ENCODE peak calls at places on chromosomes 1 and 21, in six cellular contexts. H is iPS DF 19.7; Z is activated CD4-positive, alpha-beta T cell treated with anti-CD3 and anti-CD28 coated beads for 36 hours; D is GM04504; I is HS-27A; Q is upper lobe of right lung. K is an unnamed sample.

GRCh38 chr1:224380003-224380402 is 23.3 kb downstream of the CNIH4 start:
- DNase-seq in H (no peak), Z (peak), D (no peak), I (no peak), Q (no peak), K (peak)

GRCh38 chr1:101526813-101527212 is 290.0 kb downstream of the S1PR1 start:
- DNase-seq in H (no peak), Z (no peak), D (no peak), I (no peak), Q (no peak), K (no peak)

GRCh38 chr1:169266133-169266532 is 101.5 kb downstream of the NME7 start:
- DNase-seq in H (no peak), Z (no peak), D (no peak), I (no peak), Q (no peak), K (no peak)

GRCh38 chr1:42936309-42937078 is 22.2 kb downstream of the SLC2A1 start:
- DNase-seq in H (no peak), Z (peak), D (peak), I (peak), Q (peak), K (peak)

GRCh38 chr21:33642896-33643657 is 776 bp downstream of the ITSN1 start:
- DNase-seq in H (no peak), Z (peak), D (no peak), I (no peak), Q (peak), K (no peak)

GRCh38 chr1:51969038-51969705 is 21.3 kb downstream of the RAB3B start:
- DNase-seq in H (no peak), Z (no peak), D (peak), I (peak), Q (no peak), K (no peak)

GRCh38 chr1:205249651-205250050 is 21.9 kb downstream of the TMCC2 start:
- DNase-seq in H (no peak), Z (no peak), D (no peak), I (no peak), Q (no peak), K (no peak)

GRCh38 chr1:180932373-180932772 is 19.7 kb downstream of the KIAA1614 start:
- DNase-seq in H (no peak), Z (no peak), D (no peak), I (no peak), Q (no peak), K (no peak)

GRCh38 chr1:230715510-230715909 is 1.6 kb upstream of the AGT start:
- DNase-seq in H (no peak), Z (no peak), D (no peak), I (no peak), Q (no peak), K (no peak)

GRCh38 chr1:10943991-10944730 is 68.3 kb upstream of the TARDBP start:
- DNase-seq in H (no peak), Z (no peak), D (no peak), I (no peak), Q (no peak), K (no peak)

GRCh38 chr1:101907264-101907663 is 89.5 kb downstream of the OLFM3 start:
- DNase-seq in H (no peak), Z (no peak), D (no peak), I (no peak), Q (no peak), K (no peak)

GRCh38 chr1:248585266-248585665 is 10.7 kb upstream of the OR2T34 start:
- DNase-seq in H (no peak), Z (no peak), D (no peak), I (no peak), Q (no peak), K (no peak)

GRCh38 chr1:204081156-204081790 is 8.4 kb downstream of the SOX13 start:
- DNase-seq in H (no peak), Z (no peak), D (no peak), I (no peak), Q (no peak), K (no peak)